ENCODE peak calls at places on chromosome 10, in ten cellular contexts. One of them, this sample, is unnamed.
A peak's percentile ranks its signal among the peaks of the same experiment; 100 is the strongest.

GRCh38 chr10:101182936-101183335 is 46.3 kb downstream of the LBX1 start:
- DNase-seq in transverse colon: no peak
- DNase-seq in NCI-H146: no peak
- DNase-seq in epithelial cell of esophagus: no peak
- DNase-seq in GM12892: no peak
- DNase-seq in effector CD4-positive, alpha-beta T cell: no peak
- DNase-seq in GM06990: no peak
- DNase-seq in body of pancreas: no peak
- DNase-seq in kidney tubule cell: no peak
- DNase-seq in mesenteric fat pad: no peak
- DNase-seq in this sample: no peak

GRCh38 chr10:9437131-9437530 is 1382.6 kb downstream of the GATA3 start:
- DNase-seq in transverse colon: no peak
- DNase-seq in epithelial cell of esophagus: peak; percentile 17
- DNase-seq in kidney tubule cell: no peak
- DNase-seq in mesenteric fat pad: no peak
- DNase-seq in GM06990: no peak
- DNase-seq in effector CD4-positive, alpha-beta T cell: no peak
- DNase-seq in body of pancreas: no peak
- DNase-seq in NCI-H146: no peak
- DNase-seq in GM12892: no peak
- DNase-seq in this sample: no peak

GRCh38 chr10:88791924-88792323 is 10.6 kb upstream of the LIPM start:
- DNase-seq in GM12892: no peak
- DNase-seq in kidney tubule cell: peak; percentile 44
- DNase-seq in body of pancreas: peak; percentile 21
- DNase-seq in effector CD4-positive, alpha-beta T cell: no peak
- DNase-seq in NCI-H146: peak; percentile 31
- DNase-seq in mesenteric fat pad: no peak
- DNase-seq in epithelial cell of esophagus: peak; percentile 44
- DNase-seq in transverse colon: no peak
- DNase-seq in GM06990: no peak
- DNase-seq in this sample: no peak

GRCh38 chr10:110413049-110413783 is 84.5 kb upstream of the DUSP5 start:
- DNase-seq in GM12892: no peak
- DNase-seq in body of pancreas: no peak
- DNase-seq in mesenteric fat pad: no peak
- DNase-seq in transverse colon: no peak
- DNase-seq in kidney tubule cell: no peak
- DNase-seq in epithelial cell of esophagus: no peak
- DNase-seq in GM06990: peak; percentile 41
- DNase-seq in effector CD4-positive, alpha-beta T cell: no peak
- DNase-seq in NCI-H146: no peak
- DNase-seq in this sample: no peak

GRCh38 chr10:67386260-67386659 is 309.7 kb downstream of the CTNNA3 start:
- DNase-seq in GM06990: no peak
- DNase-seq in effector CD4-positive, alpha-beta T cell: no peak
- DNase-seq in NCI-H146: no peak
- DNase-seq in GM12892: no peak
- DNase-seq in kidney tubule cell: no peak
- DNase-seq in body of pancreas: no peak
- DNase-seq in epithelial cell of esophagus: no peak
- DNase-seq in transverse colon: no peak
- DNase-seq in mesenteric fat pad: no peak
- DNase-seq in this sample: no peak

GRCh38 chr10:75034131-75034512 is 77.3 kb upstream of the SAMD8 start:
- DNase-seq in transverse colon: no peak
- DNase-seq in effector CD4-positive, alpha-beta T cell: no peak
- DNase-seq in body of pancreas: no peak
- DNase-seq in epithelial cell of esophagus: peak; percentile 10
- DNase-seq in NCI-H146: no peak
- DNase-seq in GM12892: no peak
- DNase-seq in GM06990: no peak
- DNase-seq in kidney tubule cell: no peak
- DNase-seq in mesenteric fat pad: no peak
- DNase-seq in this sample: no peak

GRCh38 chr10:95359466-95359865 is 68.7 kb upstream of the PDLIM1 start:
- DNase-seq in GM06990: no peak
- DNase-seq in epithelial cell of esophagus: no peak
- DNase-seq in effector CD4-positive, alpha-beta T cell: no peak
- DNase-seq in body of pancreas: no peak
- DNase-seq in GM12892: no peak
- DNase-seq in NCI-H146: no peak
- DNase-seq in mesenteric fat pad: no peak
- DNase-seq in kidney tubule cell: no peak
- DNase-seq in transverse colon: no peak
- DNase-seq in this sample: no peak

GRCh38 chr10:104314591-104315485 is 23.4 kb downstream of the ITPRIP start:
- DNase-seq in effector CD4-positive, alpha-beta T cell: no peak
- DNase-seq in GM12892: no peak
- DNase-seq in NCI-H146: no peak
- DNase-seq in body of pancreas: no peak
- DNase-seq in epithelial cell of esophagus: no peak
- DNase-seq in transverse colon: no peak
- DNase-seq in GM06990: no peak
- DNase-seq in kidney tubule cell: no peak
- DNase-seq in mesenteric fat pad: no peak
- DNase-seq in this sample: no peak

GRCh38 chr10:11934262-11934661 is 108.3 kb downstream of the UPF2 start:
- DNase-seq in GM12892: no peak
- DNase-seq in GM06990: no peak
- DNase-seq in body of pancreas: no peak
- DNase-seq in kidney tubule cell: no peak
- DNase-seq in mesenteric fat pad: no peak
- DNase-seq in effector CD4-positive, alpha-beta T cell: no peak
- DNase-seq in NCI-H146: no peak
- DNase-seq in epithelial cell of esophagus: peak; percentile 10
- DNase-seq in transverse colon: peak; percentile 54
- DNase-seq in this sample: no peak